ENCODE peak calls at places on chromosomes 16 and 17, in five cellular contexts. One of them, this sample, is unnamed.

GRCh38 chr17:848402-848801 is 66.2 kb downstream of the MRM3 start:
- DNase-seq in effector CD4-positive, alpha-beta T cell: no peak
- DNase-seq in NCI-H1092: no peak
- DNase-seq in SJSA1: no peak
- DNase-seq in activated CD4-positive, alpha-beta T cell treated with anti-CD3 and anti-CD28 coated beads for 48 hours: no peak
- DNase-seq in this sample: no peak

GRCh38 chr17:31825961-31826691 is 32.9 kb downstream of the COPRS start:
- DNase-seq in effector CD4-positive, alpha-beta T cell: no peak
- DNase-seq in NCI-H1092: no peak
- DNase-seq in SJSA1: no peak
- DNase-seq in activated CD4-positive, alpha-beta T cell treated with anti-CD3 and anti-CD28 coated beads for 48 hours: no peak
- DNase-seq in this sample: no peak

GRCh38 chr17:81958633-81959342 is 2.2 kb downstream of the NOTUM start:
- DNase-seq in effector CD4-positive, alpha-beta T cell: no peak
- DNase-seq in NCI-H1092: no peak
- DNase-seq in SJSA1: no peak
- DNase-seq in activated CD4-positive, alpha-beta T cell treated with anti-CD3 and anti-CD28 coated beads for 48 hours: no peak
- DNase-seq in this sample: no peak

GRCh38 chr17:5707482-5707881 is 123.2 kb upstream of the NLRP1 start:
- DNase-seq in effector CD4-positive, alpha-beta T cell: no peak
- DNase-seq in NCI-H1092: no peak
- DNase-seq in SJSA1: no peak
- DNase-seq in activated CD4-positive, alpha-beta T cell treated with anti-CD3 and anti-CD28 coated beads for 48 hours: no peak
- DNase-seq in this sample: no peak

GRCh38 chr17:38605852-38606645 is at the start of gene SRCIN1:
- DNase-seq in effector CD4-positive, alpha-beta T cell: peak
- DNase-seq in NCI-H1092: peak
- DNase-seq in SJSA1: peak
- DNase-seq in activated CD4-positive, alpha-beta T cell treated with anti-CD3 and anti-CD28 coated beads for 48 hours: peak
- DNase-seq in this sample: no peak

GRCh38 chr16:67666538-67667433 is at the start of the genes C16orf86 and ENKD1:
- DNase-seq in effector CD4-positive, alpha-beta T cell: peak
- DNase-seq in NCI-H1092: peak
- DNase-seq in SJSA1: no peak
- DNase-seq in activated CD4-positive, alpha-beta T cell treated with anti-CD3 and anti-CD28 coated beads for 48 hours: peak
- DNase-seq in this sample: peak

GRCh38 chr16:11139624-11140375 is 116.2 kb downstream of the SOCS1 start:
- DNase-seq in effector CD4-positive, alpha-beta T cell: no peak
- DNase-seq in NCI-H1092: no peak
- DNase-seq in SJSA1: no peak
- DNase-seq in activated CD4-positive, alpha-beta T cell treated with anti-CD3 and anti-CD28 coated beads for 48 hours: peak
- DNase-seq in this sample: peak

GRCh38 chr16:3960049-3960809 is 79.7 kb upstream of the CREBBP start:
- DNase-seq in effector CD4-positive, alpha-beta T cell: no peak
- DNase-seq in NCI-H1092: no peak
- DNase-seq in SJSA1: peak
- DNase-seq in activated CD4-positive, alpha-beta T cell treated with anti-CD3 and anti-CD28 coated beads for 48 hours: no peak
- DNase-seq in this sample: no peak

GRCh38 chr17:82065193-82065637 is 389 bp downstream of the DUS1L start:
- DNase-seq in effector CD4-positive, alpha-beta T cell: no peak
- DNase-seq in NCI-H1092: no peak
- DNase-seq in SJSA1: peak
- DNase-seq in activated CD4-positive, alpha-beta T cell treated with anti-CD3 and anti-CD28 coated beads for 48 hours: peak
- DNase-seq in this sample: no peak

GRCh38 chr17:69500911-69501429 is 86.5 kb downstream of the MAP2K6 start:
- DNase-seq in effector CD4-positive, alpha-beta T cell: no peak
- DNase-seq in NCI-H1092: peak
- DNase-seq in SJSA1: no peak
- DNase-seq in activated CD4-positive, alpha-beta T cell treated with anti-CD3 and anti-CD28 coated beads for 48 hours: no peak
- DNase-seq in this sample: no peak

GRCh38 chr16:15798671-15799070 is 58.2 kb downstream of the MYH11 start:
- DNase-seq in effector CD4-positive, alpha-beta T cell: no peak
- DNase-seq in NCI-H1092: no peak
- DNase-seq in SJSA1: no peak
- DNase-seq in activated CD4-positive, alpha-beta T cell treated with anti-CD3 and anti-CD28 coated beads for 48 hours: no peak
- DNase-seq in this sample: no peak

GRCh38 chr17:36829676-36830075 is 107.6 kb upstream of the LHX1 start:
- DNase-seq in effector CD4-positive, alpha-beta T cell: no peak
- DNase-seq in NCI-H1092: no peak
- DNase-seq in SJSA1: no peak
- DNase-seq in activated CD4-positive, alpha-beta T cell treated with anti-CD3 and anti-CD28 coated beads for 48 hours: no peak
- DNase-seq in this sample: no peak

GRCh38 chr17:61574542-61575351 is 16.3 kb downstream of the NACA2 start:
- DNase-seq in effector CD4-positive, alpha-beta T cell: no peak
- DNase-seq in NCI-H1092: peak
- DNase-seq in SJSA1: peak
- DNase-seq in activated CD4-positive, alpha-beta T cell treated with anti-CD3 and anti-CD28 coated beads for 48 hours: no peak
- DNase-seq in this sample: no peak

GRCh38 chr16:69132424-69133252 is at the start of the genes CHTF8 and UTP4:
- DNase-seq in effector CD4-positive, alpha-beta T cell: peak
- DNase-seq in NCI-H1092: peak
- DNase-seq in SJSA1: peak
- DNase-seq in activated CD4-positive, alpha-beta T cell treated with anti-CD3 and anti-CD28 coated beads for 48 hours: peak
- DNase-seq in this sample: peak

GRCh38 chr17:42097691-42098661 is at the start of gene ZNF385C:
- DNase-seq in effector CD4-positive, alpha-beta T cell: peak
- DNase-seq in NCI-H1092: no peak
- DNase-seq in SJSA1: no peak
- DNase-seq in activated CD4-positive, alpha-beta T cell treated with anti-CD3 and anti-CD28 coated beads for 48 hours: peak
- DNase-seq in this sample: peak

GRCh38 chr17:9170822-9171221 is 149.5 kb downstream of the NTN1 start:
- DNase-seq in effector CD4-positive, alpha-beta T cell: no peak
- DNase-seq in NCI-H1092: no peak
- DNase-seq in SJSA1: no peak
- DNase-seq in activated CD4-positive, alpha-beta T cell treated with anti-CD3 and anti-CD28 coated beads for 48 hours: no peak
- DNase-seq in this sample: no peak

GRCh38 chr17:64554028-64554637 is 47.4 kb downstream of the CEP95 start:
- DNase-seq in effector CD4-positive, alpha-beta T cell: no peak
- DNase-seq in NCI-H1092: no peak
- DNase-seq in SJSA1: no peak
- DNase-seq in activated CD4-positive, alpha-beta T cell treated with anti-CD3 and anti-CD28 coated beads for 48 hours: no peak
- DNase-seq in this sample: no peak

GRCh38 chr16:6732166-6732565 is 600.5 kb upstream of the RBFOX1 start:
- DNase-seq in effector CD4-positive, alpha-beta T cell: no peak
- DNase-seq in NCI-H1092: no peak
- DNase-seq in SJSA1: no peak
- DNase-seq in activated CD4-positive, alpha-beta T cell treated with anti-CD3 and anti-CD28 coated beads for 48 hours: no peak
- DNase-seq in this sample: no peak

GRCh38 chr17:8869416-8869815 is 1.9 kb upstream of the PIK3R6 start:
- DNase-seq in effector CD4-positive, alpha-beta T cell: no peak
- DNase-seq in NCI-H1092: no peak
- DNase-seq in SJSA1: no peak
- DNase-seq in activated CD4-positive, alpha-beta T cell treated with anti-CD3 and anti-CD28 coated beads for 48 hours: no peak
- DNase-seq in this sample: no peak

GRCh38 chr16:1746693-1747195 is 24.6 kb downstream of the NME3 start:
- DNase-seq in effector CD4-positive, alpha-beta T cell: no peak
- DNase-seq in NCI-H1092: no peak
- DNase-seq in SJSA1: no peak
- DNase-seq in activated CD4-positive, alpha-beta T cell treated with anti-CD3 and anti-CD28 coated beads for 48 hours: no peak
- DNase-seq in this sample: no peak

GRCh38 chr17:1555618-1556471 is 6.7 kb downstream of the PITPNA start:
- DNase-seq in effector CD4-positive, alpha-beta T cell: no peak
- DNase-seq in NCI-H1092: no peak
- DNase-seq in SJSA1: no peak
- DNase-seq in activated CD4-positive, alpha-beta T cell treated with anti-CD3 and anti-CD28 coated beads for 48 hours: no peak
- DNase-seq in this sample: no peak

GRCh38 chr17:69588739-69589334 is 174.3 kb downstream of the MAP2K6 start:
- DNase-seq in effector CD4-positive, alpha-beta T cell: no peak
- DNase-seq in NCI-H1092: no peak
- DNase-seq in SJSA1: no peak
- DNase-seq in activated CD4-positive, alpha-beta T cell treated with anti-CD3 and anti-CD28 coated beads for 48 hours: no peak
- DNase-seq in this sample: no peak

GRCh38 chr17:29581583-29582253 is 7.7 kb downstream of the GIT1 start:
- DNase-seq in effector CD4-positive, alpha-beta T cell: no peak
- DNase-seq in NCI-H1092: no peak
- DNase-seq in SJSA1: no peak
- DNase-seq in activated CD4-positive, alpha-beta T cell treated with anti-CD3 and anti-CD28 coated beads for 48 hours: no peak
- DNase-seq in this sample: no peak

GRCh38 chr16:81238296-81239011 is at the start of gene BCO1:
- DNase-seq in effector CD4-positive, alpha-beta T cell: no peak
- DNase-seq in NCI-H1092: peak
- DNase-seq in SJSA1: peak
- DNase-seq in activated CD4-positive, alpha-beta T cell treated with anti-CD3 and anti-CD28 coated beads for 48 hours: no peak
- DNase-seq in this sample: no peak

GRCh38 chr17:19285218-19285900 is 48.2 kb downstream of the EPN2 start:
- DNase-seq in effector CD4-positive, alpha-beta T cell: no peak
- DNase-seq in NCI-H1092: no peak
- DNase-seq in SJSA1: no peak
- DNase-seq in activated CD4-positive, alpha-beta T cell treated with anti-CD3 and anti-CD28 coated beads for 48 hours: no peak
- DNase-seq in this sample: no peak

GRCh38 chr16:86800914-86801313 is 222.6 kb downstream of the FOXL1 start:
- DNase-seq in effector CD4-positive, alpha-beta T cell: no peak
- DNase-seq in NCI-H1092: no peak
- DNase-seq in SJSA1: no peak
- DNase-seq in activated CD4-positive, alpha-beta T cell treated with anti-CD3 and anti-CD28 coated beads for 48 hours: no peak
- DNase-seq in this sample: no peak

This sample was measured in effector CD8-positive, alpha-beta T cell.